ENCODE peak calls at places on chromosomes 2 and 18, in nine cellular contexts. S is heart right ventricle, W is endothelial cell of umbilical vein, A is neural progenitor cell, I is right lobe of liver, F is tibial artery, O is vagina, Z is sigmoid colon, V is K562. C is an unnamed sample. For H3K4me1, the result is how much of the 10 kb centered on the place peaks cover.

GRCh38 chr2:180219471-180219870 is 212.4 kb upstream of the CWC22 start:
- DNase-seq in S (no peak), W (no peak), A (no peak), I (no peak), F (no peak), O (no peak), Z (no peak), V (no peak), C (no peak)

GRCh38 chr2:221969087-221969829 is 329.5 kb downstream of the PAX3 start:
- DNase-seq in S (no peak), W (peak), A (peak), I (no peak), F (no peak), O (no peak), Z (no peak), V (peak), C (no peak)

GRCh38 chr2:74440005-74440377 is 1.7 kb downstream of the RTKN start:
- DNase-seq in S (peak), W (peak), A (peak), I (peak), F (no peak), O (peak), Z (peak), V (no peak), C (no peak)

GRCh38 chr2:9629222-9630000 is 1.4 kb downstream of the YWHAQ start:
- DNase-seq in S (no peak), W (peak), A (peak), I (no peak), F (no peak), O (no peak), Z (no peak), V (peak), C (no peak)

GRCh38 chr2:200944467-200945394 is 18.7 kb downstream of the ORC2 start:
- DNase-seq in S (no peak), W (peak), A (no peak), I (no peak), F (no peak), O (no peak), Z (no peak), V (peak), C (no peak)

GRCh38 chr2:207176245-207176644 is 10.5 kb upstream of the KLF7 start:
- DNase-seq in S (no peak), W (peak), A (no peak), I (no peak), F (no peak), O (no peak), Z (no peak), V (no peak), C (no peak)

GRCh38 chr2:2328847-2329246 is 2.2 kb downstream of the MYT1L start:
- DNase-seq in S (no peak), W (no peak), A (peak), I (no peak), F (no peak), O (no peak), Z (no peak), V (peak), C (no peak)

GRCh38 chr18:44750774-44751173 is 70.1 kb downstream of the SETBP1 start:
- DNase-seq in S (no peak), W (no peak), A (no peak), I (no peak), F (no peak), O (no peak), Z (no peak), V (no peak), C (no peak)

GRCh38 chr2:108632748-108633147 is 86.5 kb upstream of the RANBP2 start:
- DNase-seq in S (no peak), W (no peak), A (no peak), I (no peak), F (no peak), O (no peak), Z (no peak), V (no peak), C (no peak)

GRCh38 chr2:29213871-29214341 is 98.7 kb downstream of the CLIP4 start:
- DNase-seq in S (no peak), W (no peak), A (no peak), I (no peak), F (no peak), O (peak), Z (peak), V (no peak), C (no peak)

GRCh38 chr18:12338382-12338781 is 30.3 kb downstream of the TUBB6 start:
- DNase-seq in S (no peak), W (no peak), A (no peak), I (no peak), F (no peak), O (no peak), Z (peak), V (no peak), C (no peak)

GRCh38 chr2:101958071-101958470 is 33.7 kb upstream of the IL1R2 start:
- DNase-seq in S (no peak), W (no peak), A (no peak), I (no peak), F (no peak), O (no peak), Z (no peak), V (no peak), C (no peak)

GRCh38 chr2:174694196-174694878 is 69.9 kb downstream of the CHRNA1 start:
- DNase-seq in S (no peak), W (no peak), A (no peak), I (no peak), F (no peak), O (no peak), Z (no peak), V (no peak), C (no peak)

GRCh38 chr2:70946832-70947442 is 11.2 kb downstream of the ATP6V1B1 start:
- DNase-seq in S (peak), W (peak), A (peak), I (peak), F (peak), O (peak), Z (peak), V (peak), C (no peak)

GRCh38 chr18:2923464-2923863 is 76.7 kb downstream of the EMILIN2 start:
- DNase-seq in S (no peak), W (peak), A (no peak), I (no peak), F (no peak), O (no peak), Z (no peak), V (no peak), C (no peak)

GRCh38 chr18:52333860-52334259 is 6.1 kb upstream of the DCC start:
- DNase-seq in S (no peak), W (no peak), A (no peak), I (no peak), F (no peak), O (no peak), Z (no peak), V (no peak), C (no peak)

GRCh38 chr18:10689954-10690302 is 164.1 kb downstream of the NAPG start:
- DNase-seq in S (no peak), W (no peak), A (no peak), I (no peak), F (no peak), O (no peak), Z (no peak), V (no peak), C (no peak)

GRCh38 chr2:220660277-220661155 is 911.6 kb downstream of the EPHA4 start:
- DNase-seq in S (no peak), W (no peak), A (no peak), I (no peak), F (no peak), O (no peak), Z (no peak), V (no peak), C (no peak)

GRCh38 chr2:230924470-230925341 is at the start of gene GPR55:
- DNase-seq in S (no peak), W (no peak), A (peak), I (peak), F (peak), O (no peak), Z (peak), V (peak), C (no peak)

GRCh38 chr2:236769981-236770671 is 200.5 kb downstream of the ACKR3 start:
- DNase-seq in S (no peak), W (no peak), A (no peak), I (no peak), F (no peak), O (no peak), Z (no peak), V (no peak), C (no peak)

GRCh38 chr2:197539734-197540133 is 23.9 kb downstream of the MOB4 start:
- DNase-seq in S (no peak), W (no peak), A (no peak), I (no peak), F (no peak), O (no peak), Z (no peak), V (no peak), C (no peak)

GRCh38 chr2:229712125-229712524 is 2.2 kb downstream of the DNER start:
- DNase-seq in S (no peak), W (no peak), A (no peak), I (no peak), F (no peak), O (no peak), Z (no peak), V (no peak), C (no peak)

GRCh38 chr18:38256366-38256765 is 690.8 kb upstream of the CELF4 start:
- DNase-seq in S (no peak), W (no peak), A (no peak), I (no peak), F (no peak), O (no peak), Z (no peak), V (no peak), C (no peak)

GRCh38 chr18:61093967-61094366 is 239.3 kb upstream of the CDH20 start:
- DNase-seq in S (no peak), W (no peak), A (no peak), I (no peak), F (no peak), O (no peak), Z (no peak), V (no peak), C (no peak)

GRCh38 chr2:60745761-60746160 is 10.3 kb upstream of the PAPOLG start:
- DNase-seq in S (no peak), W (no peak), A (no peak), I (no peak), F (no peak), O (no peak), Z (no peak), V (no peak), C (no peak)

GRCh38 chr2:127145255-127145899 is 38.4 kb upstream of the BIN1 start:
- DNase-seq in S (no peak), W (peak), A (no peak), I (no peak), F (no peak), O (no peak), Z (no peak), V (no peak), C (no peak)

GRCh38 chr18:75638223-75638596 is 210.7 kb upstream of the SMIM21 start:
- DNase-seq in S (no peak), W (no peak), A (no peak), I (no peak), F (no peak), O (no peak), Z (no peak), V (no peak), C (no peak)

GRCh38 chr18:48817021-48817461 is 133.7 kb downstream of the SMAD7 start:
- DNase-seq in S (no peak), W (no peak), A (no peak), I (peak), F (peak), O (peak), Z (peak), V (no peak), C (no peak)

GRCh38 chr2:7911196-7911595 is 770.7 kb upstream of the ID2 start:
- DNase-seq in S (no peak), W (no peak), A (no peak), I (no peak), F (no peak), O (no peak), Z (no peak), V (no peak), C (no peak)

GRCh38 chr18:79195716-79196683 is 126.8 kb downstream of the ATP9B start:
- DNase-seq in S (no peak), W (no peak), A (no peak), I (no peak), F (no peak), O (no peak), Z (no peak), V (no peak), C (no peak)

GRCh38 chr2:202339052-202339870 is 36.9 kb upstream of the BMPR2 start:
- DNase-seq in S (no peak), W (peak), A (no peak), I (no peak), F (no peak), O (no peak), Z (no peak), V (no peak), C (no peak)

GRCh38 chr2:206728277-206729199 is 10.3 kb upstream of the DYTN start:
- DNase-seq in S (no peak), W (no peak), A (no peak), I (no peak), F (no peak), O (no peak), Z (no peak), V (peak), C (no peak)

GRCh38 chr2:40384714-40385113 is 67.2 kb downstream of the SLC8A1 start:
- DNase-seq in S (no peak), W (no peak), A (no peak), I (no peak), F (no peak), O (no peak), Z (no peak), V (no peak), C (no peak)

GRCh38 chr2:191728710-191729597 is 51.0 kb downstream of the NABP1 start:
- DNase-seq in S (no peak), W (no peak), A (no peak), I (no peak), F (no peak), O (no peak), Z (no peak), V (peak), C (no peak)

GRCh38 chr2:200713704-200714064 is 98.0 kb upstream of the BZW1 start:
- DNase-seq in S (no peak), W (no peak), A (no peak), I (no peak), F (no peak), O (no peak), Z (no peak), V (peak), C (no peak)

DNA sequence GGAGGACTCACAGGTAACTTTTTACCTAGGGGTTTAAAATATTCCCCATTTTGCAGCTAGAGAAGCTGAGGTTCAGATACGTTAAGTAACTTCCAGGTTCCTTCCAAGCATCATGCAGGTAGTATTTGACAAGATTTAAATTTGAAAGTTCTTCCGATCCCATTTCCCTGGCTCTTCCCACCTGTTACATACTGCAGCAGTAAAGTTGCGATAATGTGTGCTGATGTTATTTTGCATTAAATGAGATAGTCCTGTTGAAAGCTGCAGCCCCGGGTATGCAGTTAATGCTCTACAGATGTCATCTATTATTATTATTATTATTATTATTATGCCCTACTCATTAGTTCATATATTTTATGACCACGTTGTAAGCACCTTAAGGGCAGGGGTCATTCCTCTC is 111.8 kb upstream of the STPG4 start:
- DNase-seq in S (no peak), W (no peak), A (no peak), I (no peak), F (no peak), O (no peak), Z (peak), V (no peak), C (no peak)
- H3K4me1 ChIP-seq in S (under half), W (under half), A (under half), I (under half), F (under half), O (under half), Z (under half), V (under half), C (under half)

DNA sequence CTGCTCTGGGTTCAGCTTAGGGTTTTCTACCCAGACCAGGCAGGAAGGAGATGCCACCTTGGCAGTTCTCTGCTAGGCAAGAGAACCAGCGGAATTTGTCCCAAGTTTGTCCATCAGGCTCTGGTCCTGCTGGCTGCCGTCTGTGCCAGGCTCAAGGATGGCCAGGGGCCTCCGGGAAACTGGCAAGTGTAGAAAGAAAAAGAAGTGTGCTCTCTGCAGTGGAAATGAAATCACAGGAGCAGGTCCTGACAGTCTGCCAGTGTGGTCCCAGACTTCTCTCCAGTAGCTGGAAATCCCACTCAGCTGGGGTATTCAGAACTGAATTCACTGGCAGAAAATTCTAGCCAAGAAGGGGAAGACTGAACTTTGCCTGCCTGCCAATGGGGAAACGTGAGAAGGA is 91.0 kb downstream of the STPG4 start:
- DNase-seq in S (no peak), W (no peak), A (no peak), I (no peak), F (no peak), O (no peak), Z (no peak), V (no peak), C (no peak)
- H3K4me1 ChIP-seq in S (half or more), W (under half), A (under half), I (under half), F (half or more), O (half or more), Z (under half), V (under half), C (under half)

GRCh38 chr18:74023220-74023619 is 124.4 kb downstream of the FBXO15 start:
- DNase-seq in S (no peak), W (no peak), A (peak), I (no peak), F (no peak), O (no peak), Z (no peak), V (no peak), C (no peak)

DNA sequence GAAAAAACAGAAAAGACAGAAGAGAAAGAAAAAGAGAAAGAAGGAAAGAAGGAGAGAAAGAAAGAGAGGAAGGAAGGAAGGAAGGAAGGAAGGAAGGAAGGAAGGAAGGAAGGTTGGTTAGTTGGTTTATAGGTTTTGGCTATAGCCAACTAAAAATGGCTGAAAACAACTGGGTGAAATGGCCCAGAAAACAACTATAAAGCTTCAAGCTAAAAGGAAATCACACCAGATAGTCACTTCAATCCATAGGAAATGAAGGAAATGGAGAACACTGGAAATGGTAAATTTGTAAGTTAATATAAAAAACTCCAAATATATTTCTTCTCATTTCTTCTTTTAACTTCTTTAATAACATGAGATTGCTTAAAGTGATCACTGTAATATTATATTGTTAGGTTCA is 118.5 kb downstream of the FBXO15 start:
- DNase-seq in S (no peak), W (no peak), A (no peak), I (no peak), F (no peak), O (no peak), Z (no peak), V (no peak), C (no peak)
- H3K4me1 ChIP-seq in S (under half), W (under half), A (under half), I (under half), F (under half), O (under half), Z (under half), V (under half), C (under half)

GRCh38 chr2:17821080-17821479 is 4.8 kb downstream of the MSGN1 start:
- DNase-seq in S (peak), W (no peak), A (no peak), I (no peak), F (no peak), O (no peak), Z (no peak), V (no peak), C (no peak)
- H3K4me1 ChIP-seq in S (under half), W (under half), A (under half), I (under half), F (under half), O (under half), Z (under half), V (under half), C (under half)

DNA sequence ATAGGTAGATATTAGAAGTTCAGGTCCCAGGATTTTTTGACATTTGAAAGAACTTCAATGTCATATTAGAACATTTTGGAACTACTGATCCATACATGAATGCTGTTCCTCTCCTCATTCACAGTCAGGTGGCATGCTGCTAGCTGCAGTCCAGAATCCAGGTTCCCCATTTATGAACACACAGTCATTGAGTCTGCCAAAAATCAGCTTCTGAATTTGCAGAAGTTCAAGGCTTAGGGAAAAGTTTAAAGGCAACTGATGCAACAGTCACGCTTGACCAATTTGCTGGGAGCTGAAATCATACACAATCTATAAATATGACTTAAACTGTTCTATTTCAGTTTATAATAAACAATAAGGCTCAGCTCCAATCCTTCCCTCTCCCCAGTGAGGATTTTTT is 17.3 kb upstream of the TTR start:
- DNase-seq in S (no peak), W (no peak), A (no peak), I (no peak), F (no peak), O (no peak), Z (no peak), V (no peak), C (no peak)
- H3K4me1 ChIP-seq in S (under half), W (under half), A (under half), I (under half), F (under half), O (under half), Z (under half), V (under half), C (under half)

DNA sequence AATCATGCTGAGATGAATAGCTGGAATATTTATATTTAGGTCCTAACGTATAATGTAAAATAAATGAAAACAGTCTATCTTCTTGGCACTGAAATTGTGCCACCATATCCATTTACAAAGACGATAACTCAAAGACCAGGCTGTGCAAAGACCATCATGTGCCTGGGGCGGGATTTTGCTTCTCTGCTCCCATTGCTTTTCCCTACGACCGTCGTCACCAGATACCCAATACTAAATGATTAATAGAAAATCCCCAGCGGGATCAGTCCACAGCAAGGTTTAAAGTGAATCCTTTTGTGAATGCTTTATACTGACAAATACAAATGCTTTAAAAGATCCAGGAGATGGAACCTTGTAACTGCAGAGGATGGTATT is 194.3 kb upstream of the ARL4C start:
- DNase-seq in S (no peak), W (no peak), A (no peak), I (no peak), F (no peak), O (peak), Z (no peak), V (no peak), C (no peak)
- H3K4me1 ChIP-seq in S (under half), W (under half), A (under half), I (under half), F (under half), O (under half), Z (under half), V (under half), C (under half)

GRCh38 chr18:57776354-57776753 is 26.8 kb downstream of the ATP8B1 start:
- DNase-seq in S (no peak), W (no peak), A (no peak), I (no peak), F (no peak), O (no peak), Z (no peak), V (peak), C (no peak)

GRCh38 chr18:57775937-57776336 is 27.2 kb downstream of the ATP8B1 start:
- DNase-seq in S (no peak), W (peak), A (no peak), I (no peak), F (no peak), O (no peak), Z (no peak), V (no peak), C (no peak)

GRCh38 chr18:57781128-57781463 is 22.0 kb downstream of the ATP8B1 start:
- DNase-seq in S (no peak), W (no peak), A (no peak), I (no peak), F (no peak), O (no peak), Z (no peak), V (no peak), C (no peak)

GRCh38 chr18:57780318-57781127 is 22.6 kb downstream of the ATP8B1 start:
- DNase-seq in S (peak), W (peak), A (no peak), I (no peak), F (no peak), O (no peak), Z (no peak), V (peak), C (no peak)

GRCh38 chr18:57776767-57777166 is 26.3 kb downstream of the ATP8B1 start:
- DNase-seq in S (no peak), W (no peak), A (no peak), I (no peak), F (no peak), O (no peak), Z (no peak), V (peak), C (no peak)
- H3K4me1 ChIP-seq in S (half or more), W (half or more), A (under half), I (under half), F (half or more), O (half or more), Z (under half), V (under half), C (half or more)